ENCODE peak calls at places on chromosomes 11 and 22, in six cellular contexts. One of them, this sample, is unnamed.

GRCh38 chr11:113895367-113896155 is 9.0 kb upstream of the HTR3B start:
- DNase-seq in HCT116: no peak
- DNase-seq in PC-3: peak; percentile 53
- DNase-seq in PC-9: no peak
- DNase-seq in neural progenitor cell: peak; percentile 54
- DNase-seq in hepatocyte: no peak
- DNase-seq in this sample: no peak

GRCh38 chr11:88329563-88330250 is 7.8 kb downstream of the CTSC start:
- DNase-seq in HCT116: no peak
- DNase-seq in PC-3: no peak
- DNase-seq in PC-9: no peak
- DNase-seq in neural progenitor cell: no peak
- DNase-seq in hepatocyte: no peak
- DNase-seq in this sample: peak; percentile 37

GRCh38 chr22:49091451-49091850 is 736.2 kb downstream of the BRD1 start:
- DNase-seq in HCT116: no peak
- DNase-seq in PC-3: no peak
- DNase-seq in PC-9: no peak
- DNase-seq in neural progenitor cell: no peak
- DNase-seq in hepatocyte: no peak
- DNase-seq in this sample: no peak

GRCh38 chr11:102626686-102627085 is 1.6 kb upstream of the MMP20 start:
- DNase-seq in HCT116: no peak
- DNase-seq in PC-3: no peak
- DNase-seq in PC-9: no peak
- DNase-seq in neural progenitor cell: no peak
- DNase-seq in hepatocyte: no peak
- DNase-seq in this sample: no peak

GRCh38 chr11:76218449-76219206 is 12.3 kb upstream of the WNT11 start:
- DNase-seq in HCT116: no peak
- DNase-seq in PC-3: no peak
- DNase-seq in PC-9: no peak
- DNase-seq in neural progenitor cell: no peak
- DNase-seq in hepatocyte: no peak
- DNase-seq in this sample: no peak

GRCh38 chr11:16280256-16280682 is 76.1 kb downstream of the SOX6 start:
- DNase-seq in HCT116: no peak
- DNase-seq in PC-3: peak; percentile 36
- DNase-seq in PC-9: peak; percentile 62
- DNase-seq in neural progenitor cell: no peak
- DNase-seq in hepatocyte: peak; percentile 10
- DNase-seq in this sample: peak; percentile 84

GRCh38 chr11:46361283-46362145 is 14.3 kb downstream of the DGKZ start:
- DNase-seq in HCT116: no peak
- DNase-seq in PC-3: no peak
- DNase-seq in PC-9: no peak
- DNase-seq in neural progenitor cell: no peak
- DNase-seq in hepatocyte: no peak
- DNase-seq in this sample: no peak

GRCh38 chr11:86724137-86724536 is 51.7 kb upstream of the ME3 start:
- DNase-seq in HCT116: no peak
- DNase-seq in PC-3: peak; percentile 55
- DNase-seq in PC-9: no peak
- DNase-seq in neural progenitor cell: no peak
- DNase-seq in hepatocyte: no peak
- DNase-seq in this sample: peak; percentile 83

GRCh38 chr11:124535552-124536232 is 7.8 kb downstream of the OR8B12 start:
- DNase-seq in HCT116: no peak
- DNase-seq in PC-3: no peak
- DNase-seq in PC-9: no peak
- DNase-seq in neural progenitor cell: no peak
- DNase-seq in hepatocyte: peak; percentile 24
- DNase-seq in this sample: no peak

GRCh38 chr22:32053165-32053755 is 10.2 kb downstream of the SLC5A1 start:
- DNase-seq in HCT116: no peak
- DNase-seq in PC-3: no peak
- DNase-seq in PC-9: no peak
- DNase-seq in neural progenitor cell: no peak
- DNase-seq in hepatocyte: no peak
- DNase-seq in this sample: no peak

GRCh38 chr11:101862410-101863233 is 52.2 kb upstream of the CEP126 start:
- DNase-seq in HCT116: peak; percentile 67
- DNase-seq in PC-3: peak; percentile 71
- DNase-seq in PC-9: peak; percentile 8
- DNase-seq in neural progenitor cell: peak; percentile 63
- DNase-seq in hepatocyte: peak; percentile 77
- DNase-seq in this sample: peak; percentile 37

GRCh38 chr22:46998346-46998745 is 235.9 kb downstream of the TBC1D22A start:
- DNase-seq in HCT116: no peak
- DNase-seq in PC-3: no peak
- DNase-seq in PC-9: no peak
- DNase-seq in neural progenitor cell: no peak
- DNase-seq in hepatocyte: no peak
- DNase-seq in this sample: no peak

GRCh38 chr11:60343094-60343704 is 16.1 kb downstream of the MS4A6E start:
- DNase-seq in HCT116: peak; percentile 27
- DNase-seq in PC-3: peak; percentile 71
- DNase-seq in PC-9: no peak
- DNase-seq in neural progenitor cell: peak; percentile 11
- DNase-seq in hepatocyte: no peak
- DNase-seq in this sample: peak; percentile 14

GRCh38 chr11:71222318-71223080 is 29.9 kb downstream of the SHANK2 start:
- DNase-seq in HCT116: no peak
- DNase-seq in PC-3: no peak
- DNase-seq in PC-9: no peak
- DNase-seq in neural progenitor cell: no peak
- DNase-seq in hepatocyte: no peak
- DNase-seq in this sample: no peak

GRCh38 chr11:134477486-134477885 is 65.4 kb upstream of the B3GAT1 start:
- DNase-seq in HCT116: no peak
- DNase-seq in PC-3: no peak
- DNase-seq in PC-9: no peak
- DNase-seq in neural progenitor cell: no peak
- DNase-seq in hepatocyte: no peak
- DNase-seq in this sample: no peak
- H3K9me3 ChIP-seq in HCT116: no peaks in the 10 kb centered on the region
- H3K9me3 ChIP-seq in PC-3: peaks cover 6% of the 10 kb centered on the region
- H3K9me3 ChIP-seq in PC-9: no peaks in the 10 kb centered on the region
- H3K9me3 ChIP-seq in neural progenitor cell: no peaks in the 10 kb centered on the region
- H3K9me3 ChIP-seq in hepatocyte: no peaks in the 10 kb centered on the region
- H3K9me3 ChIP-seq in this sample: peaks cover 23% of the 10 kb centered on the region

DNA sequence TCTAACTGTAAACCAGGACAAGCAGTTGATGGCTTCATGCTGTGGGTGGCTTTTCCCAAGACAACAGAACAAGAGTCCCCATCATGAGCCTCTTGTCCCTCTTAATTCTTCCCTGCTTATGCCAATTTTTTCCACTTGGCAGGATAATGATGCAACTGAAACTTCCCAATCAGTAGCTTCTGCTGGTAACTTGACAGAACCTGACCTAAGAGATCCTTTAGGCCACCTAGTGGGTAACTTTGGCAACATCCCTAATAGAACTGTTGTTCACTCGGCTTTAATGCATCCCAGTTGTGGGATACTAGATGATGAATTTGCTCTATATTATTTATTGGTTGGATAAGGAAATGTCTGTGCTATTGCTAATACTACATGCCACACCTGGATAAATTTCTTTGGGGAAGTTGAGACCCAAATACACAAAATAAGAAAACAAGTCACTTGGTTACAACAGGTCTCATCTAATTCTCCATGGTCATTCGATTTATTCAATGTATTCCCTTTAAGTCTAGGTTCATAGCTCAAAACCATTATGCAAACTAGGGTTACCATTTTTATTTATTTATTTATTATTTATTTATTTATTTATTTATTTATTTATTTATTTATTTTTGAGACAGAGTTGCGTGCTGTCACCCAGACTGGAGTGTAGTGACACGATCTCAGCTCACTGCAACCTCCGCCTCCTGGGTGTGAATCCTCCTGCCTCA is 41.4 kb upstream of the NFAM1 start:
- DNase-seq in HCT116: peak; percentile 73
- DNase-seq in PC-3: peak; percentile 56
- DNase-seq in PC-9: peak; percentile 22
- DNase-seq in neural progenitor cell: peak; percentile 74
- DNase-seq in hepatocyte: peak; percentile 77
- DNase-seq in this sample: peak; percentile 53
- H3K4me2 ChIP-seq in HCT116: no peak overlapping the region
- H3K4me2 ChIP-seq in PC-3: no peak overlapping the region
- H3K4me2 ChIP-seq in PC-9: no peak overlapping the region
- H3K4me2 ChIP-seq in neural progenitor cell: no peak overlapping the region
- H3K4me2 ChIP-seq in hepatocyte: no peak overlapping the region
- H3K4me2 ChIP-seq in this sample: no peak overlapping the region

DNA sequence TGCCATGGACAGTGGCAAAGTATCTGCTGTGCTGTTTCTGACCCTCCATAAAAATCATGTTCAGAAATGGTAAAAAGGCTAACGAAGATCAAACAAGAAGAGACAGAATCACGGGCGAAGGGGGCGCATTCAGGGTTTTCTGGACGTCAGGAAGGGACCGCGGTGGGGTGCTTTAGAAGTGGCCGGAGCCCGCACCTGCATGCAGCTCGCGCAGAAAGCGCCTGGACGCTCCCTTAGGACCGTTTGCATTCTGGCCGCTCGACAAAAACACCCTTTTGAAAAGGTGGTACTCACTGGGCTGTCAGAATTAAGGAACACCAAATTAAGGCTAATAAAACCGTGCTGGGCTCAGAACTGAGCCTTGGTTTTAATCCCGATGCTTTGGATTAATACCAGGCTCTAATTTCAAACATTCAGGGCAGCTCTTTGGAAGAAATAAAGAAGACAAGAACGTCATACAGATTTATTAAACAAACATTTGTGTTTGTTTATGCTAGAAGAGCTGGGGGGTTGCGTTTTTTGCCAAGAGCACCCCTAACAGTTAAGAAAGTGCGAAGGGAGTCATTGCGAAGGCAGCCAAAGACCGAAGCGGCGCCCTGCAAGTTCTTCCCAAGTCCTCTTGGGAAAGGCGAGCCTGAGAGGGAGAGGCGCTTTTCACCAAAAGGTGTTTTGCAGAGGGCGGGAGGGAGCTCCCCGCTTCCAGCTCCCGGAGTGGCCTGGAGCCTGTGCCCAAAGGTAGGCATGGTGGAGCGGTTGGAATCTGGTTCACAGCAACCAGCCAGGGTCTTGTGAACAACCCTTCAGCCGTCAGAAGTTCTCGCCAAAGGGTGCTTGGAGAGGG is 47.7 kb upstream of the DBX1 start:
- DNase-seq in HCT116: no peak
- DNase-seq in PC-3: no peak
- DNase-seq in PC-9: no peak
- DNase-seq in neural progenitor cell: peak; percentile 74
- DNase-seq in hepatocyte: no peak
- DNase-seq in this sample: no peak
- TF ChIP-seq EZH2 in HCT116: no peak
- TF ChIP-seq EZH2 in PC-3: no peak
- TF ChIP-seq EZH2 in PC-9: no peak
- TF ChIP-seq EZH2 in neural progenitor cell: no peak
- TF ChIP-seq EZH2 in hepatocyte: peak; percentile 69
- TF ChIP-seq EZH2 in this sample: peak; percentile 28

GRCh38 chr11:133519560-133519959 is 12.7 kb downstream of the OPCML start:
- DNase-seq in HCT116: no peak
- DNase-seq in PC-3: no peak
- DNase-seq in PC-9: no peak
- DNase-seq in neural progenitor cell: no peak
- DNase-seq in hepatocyte: no peak
- DNase-seq in this sample: no peak
- H3K9me3 ChIP-seq in HCT116: no peaks in the 10 kb centered on the region
- H3K9me3 ChIP-seq in PC-3: peaks cover 17% of the 10 kb centered on the region
- H3K9me3 ChIP-seq in PC-9: no peaks in the 10 kb centered on the region
- H3K9me3 ChIP-seq in neural progenitor cell: no peaks in the 10 kb centered on the region
- H3K9me3 ChIP-seq in hepatocyte: no peaks in the 10 kb centered on the region
- H3K9me3 ChIP-seq in this sample: no peaks in the 10 kb centered on the region

GRCh38 chr11:20023082-20023426 is 137.2 kb downstream of the DBX1 start:
- DNase-seq in HCT116: no peak
- DNase-seq in PC-3: no peak
- DNase-seq in PC-9: no peak
- DNase-seq in neural progenitor cell: no peak
- DNase-seq in hepatocyte: no peak
- DNase-seq in this sample: no peak

GRCh38 chr11:20021771-20022362 is 138.4 kb downstream of the DBX1 start:
- DNase-seq in HCT116: no peak
- DNase-seq in PC-3: no peak
- DNase-seq in PC-9: no peak
- DNase-seq in neural progenitor cell: peak; percentile 76
- DNase-seq in hepatocyte: no peak
- DNase-seq in this sample: no peak

GRCh38 chr11:20020716-20021115 is 139.6 kb downstream of the DBX1 start:
- DNase-seq in HCT116: no peak
- DNase-seq in PC-3: no peak
- DNase-seq in PC-9: no peak
- DNase-seq in neural progenitor cell: no peak
- DNase-seq in hepatocyte: no peak
- DNase-seq in this sample: no peak

GRCh38 chr11:20021212-20021611 is 139.1 kb downstream of the DBX1 start:
- DNase-seq in HCT116: no peak
- DNase-seq in PC-3: peak; percentile 63
- DNase-seq in PC-9: no peak
- DNase-seq in neural progenitor cell: no peak
- DNase-seq in hepatocyte: no peak
- DNase-seq in this sample: no peak

GRCh38 chr11:20022363-20023081 is 137.8 kb downstream of the DBX1 start:
- DNase-seq in HCT116: no peak
- DNase-seq in PC-3: peak; percentile 68
- DNase-seq in PC-9: no peak
- DNase-seq in neural progenitor cell: peak; percentile 91
- DNase-seq in hepatocyte: no peak
- DNase-seq in this sample: peak; percentile 67
- H3K4me2 ChIP-seq in HCT116: no peak overlapping the region
- H3K4me2 ChIP-seq in PC-3: peak overlapping the region; percentile 32
- H3K4me2 ChIP-seq in PC-9: no peak overlapping the region
- H3K4me2 ChIP-seq in neural progenitor cell: peak overlapping the region; percentile 85
- H3K4me2 ChIP-seq in hepatocyte: peak overlapping the region; percentile 69
- H3K4me2 ChIP-seq in this sample: peak overlapping the region; percentile 87

GRCh38 chr11:3669128-3669527 is 2.1 kb downstream of the CHRNA10 start:
- DNase-seq in HCT116: no peak
- DNase-seq in PC-3: no peak
- DNase-seq in PC-9: no peak
- DNase-seq in neural progenitor cell: no peak
- DNase-seq in hepatocyte: no peak
- DNase-seq in this sample: no peak

GRCh38 chr11:3665336-3666022 is 5.7 kb downstream of the CHRNA10 start:
- DNase-seq in HCT116: no peak
- DNase-seq in PC-3: no peak
- DNase-seq in PC-9: no peak
- DNase-seq in neural progenitor cell: no peak
- DNase-seq in hepatocyte: no peak
- DNase-seq in this sample: no peak

GRCh38 chr11:3666023-3666530 is 5.1 kb downstream of the CHRNA10 start:
- DNase-seq in HCT116: no peak
- DNase-seq in PC-3: no peak
- DNase-seq in PC-9: no peak
- DNase-seq in neural progenitor cell: no peak
- DNase-seq in hepatocyte: no peak
- DNase-seq in this sample: no peak

GRCh38 chr11:3669742-3670183 is 1.4 kb downstream of the CHRNA10 start:
- DNase-seq in HCT116: no peak
- DNase-seq in PC-3: no peak
- DNase-seq in PC-9: no peak
- DNase-seq in neural progenitor cell: no peak
- DNase-seq in hepatocyte: no peak
- DNase-seq in this sample: no peak

GRCh38 chr11:3667149-3668035 is 3.8 kb downstream of the CHRNA10 start:
- DNase-seq in HCT116: no peak
- DNase-seq in PC-3: no peak
- DNase-seq in PC-9: no peak
- DNase-seq in neural progenitor cell: no peak
- DNase-seq in hepatocyte: no peak
- DNase-seq in this sample: no peak
- TF ChIP-seq EZH2 in HCT116: no peak
- TF ChIP-seq EZH2 in PC-3: no peak
- TF ChIP-seq EZH2 in PC-9: no peak
- TF ChIP-seq EZH2 in neural progenitor cell: no peak
- TF ChIP-seq EZH2 in hepatocyte: no peak
- TF ChIP-seq EZH2 in this sample: no peak

This sample was measured in mammary epithelial cell.